ENCODE peak calls at places on chromosomes 5 and 9, in five cellular contexts. One of them, this sample, is unnamed.

GRCh38 chr9:76621011-76621410 is 143.2 kb upstream of the PCA3 start:
- DNase-seq in HCEC 1CT: no peak
- DNase-seq in fibroblast of pulmonary artery: no peak
- DNase-seq in HepG2: no peak
- DNase-seq in globus pallidus: no peak
- DNase-seq in this sample: no peak

GRCh38 chr9:4666042-4666699 is at the start of gene SPATA6L:
- DNase-seq in HCEC 1CT: peak
- DNase-seq in HepG2: peak
- DNase-seq in globus pallidus: peak
- DNase-seq in fibroblast of pulmonary artery: peak
- DNase-seq in this sample: peak

GRCh38 chr5:169765176-169765575 is 128.1 kb downstream of the DOCK2 start:
- DNase-seq in HCEC 1CT: no peak
- DNase-seq in HepG2: no peak
- DNase-seq in globus pallidus: no peak
- DNase-seq in fibroblast of pulmonary artery: no peak
- DNase-seq in this sample: no peak

GRCh38 chr9:72354704-72355103 is 10.3 kb downstream of the ZFAND5 start:
- DNase-seq in HepG2: no peak
- DNase-seq in globus pallidus: peak
- DNase-seq in HCEC 1CT: no peak
- DNase-seq in fibroblast of pulmonary artery: no peak
- DNase-seq in this sample: no peak

GRCh38 chr9:126033956-126034355 is 286.8 kb downstream of the PBX3 start:
- DNase-seq in globus pallidus: no peak
- DNase-seq in HepG2: no peak
- DNase-seq in fibroblast of pulmonary artery: no peak
- DNase-seq in HCEC 1CT: no peak
- DNase-seq in this sample: no peak

GRCh38 chr5:83777856-83778255 is 57.2 kb upstream of the HAPLN1 start:
- DNase-seq in globus pallidus: no peak
- DNase-seq in HepG2: no peak
- DNase-seq in fibroblast of pulmonary artery: peak
- DNase-seq in HCEC 1CT: no peak
- DNase-seq in this sample: no peak

GRCh38 chr5:87347841-87348240 is 64.9 kb downstream of the CCNH start:
- DNase-seq in HCEC 1CT: no peak
- DNase-seq in fibroblast of pulmonary artery: no peak
- DNase-seq in HepG2: no peak
- DNase-seq in globus pallidus: no peak
- DNase-seq in this sample: no peak

GRCh38 chr9:129111143-129111761 is at the start of gene PTPA:
- DNase-seq in fibroblast of pulmonary artery: peak
- DNase-seq in HepG2: peak
- DNase-seq in HCEC 1CT: peak
- DNase-seq in globus pallidus: peak
- DNase-seq in this sample: peak

GRCh38 chr5:179668404-179668803 is 12.4 kb downstream of the CBY3 start:
- DNase-seq in HCEC 1CT: peak
- DNase-seq in fibroblast of pulmonary artery: peak
- DNase-seq in globus pallidus: peak
- DNase-seq in HepG2: peak
- DNase-seq in this sample: no peak

GRCh38 chr9:133604856-133605255 is 4.3 kb downstream of the FAM163B start:
- DNase-seq in fibroblast of pulmonary artery: no peak
- DNase-seq in HCEC 1CT: no peak
- DNase-seq in HepG2: no peak
- DNase-seq in globus pallidus: no peak
- DNase-seq in this sample: no peak

GRCh38 chr5:116360008-116360853 is 214.4 kb downstream of the SEMA6A start:
- DNase-seq in fibroblast of pulmonary artery: no peak
- DNase-seq in globus pallidus: peak
- DNase-seq in HepG2: no peak
- DNase-seq in HCEC 1CT: no peak
- DNase-seq in this sample: no peak

GRCh38 chr5:116130471-116130870 is 45.6 kb downstream of the COMMD10 start:
- DNase-seq in HepG2: no peak
- DNase-seq in globus pallidus: no peak
- DNase-seq in HCEC 1CT: peak
- DNase-seq in fibroblast of pulmonary artery: peak
- DNase-seq in this sample: no peak

This sample was measured in right lobe of liver.